ENCODE peak calls at places on chromosomes 3 and 15, in eight cellular contexts. R is HEK293T; Y is NCI-H748 treated with DMSO at 0.1 percent for 48 hours; P is astrocyte of the cerebellum; D is foreskin fibroblast; L is activated T-helper 1 cell treated with anti-CD3 and anti-CD28 coated beads, Interleukin-12 subunit alpha, Interleukin-12 subunit beta, Interleukin-2, Interleukin-4 antibody, amounts not matched to agents 30 ng/mL and 10 ng/mL and 1 ng/mL, durations not matched to agents 14 hours and 24 hours and 36 hours; K is psoas muscle; W is activated naive CD8-positive, alpha-beta T cell treated with anti-CD3 and anti-CD28 coated beads for 36 hours. E is an unnamed sample.

GRCh38 chr15:96792216-96792615 is 461.7 kb downstream of the NR2F2 start:
- DNase-seq in P (no peak), K (no peak), R (no peak), W (no peak), Y (no peak), D (no peak), L (no peak), E (no peak)

GRCh38 chr3:154022603-154023002 is 98.6 kb upstream of the ARHGEF26 start:
- DNase-seq in Y (no peak), D (no peak), L (no peak), R (no peak), W (no peak), K (no peak), P (no peak), E (no peak)

GRCh38 chr15:31263751-31264533 is 62.7 kb upstream of the KLF13 start:
- DNase-seq in W (peak; percentile 69), R (no peak), Y (peak; percentile 19), L (peak; percentile 62), P (no peak), D (no peak), K (peak; percentile 85), E (no peak)

GRCh38 chr3:14497321-14497720 is 42.8 kb downstream of the GRIP2 start:
- DNase-seq in K (peak; percentile 39), D (no peak), P (no peak), R (no peak), Y (no peak), W (no peak), L (no peak), E (no peak)

GRCh38 chr15:89346516-89346915 is 11.9 kb upstream of the POLG start:
- DNase-seq in R (no peak), L (no peak), D (no peak), P (no peak), Y (no peak), K (no peak), W (no peak), E (no peak)

GRCh38 chr3:46283851-46284450 is 41.7 kb downstream of the CCR3 start:
- DNase-seq in L (no peak), D (no peak), K (no peak), W (no peak), Y (no peak), P (no peak), R (no peak), E (no peak)

GRCh38 chr3:30512596-30512995 is 93.8 kb upstream of the TGFBR2 start:
- DNase-seq in R (no peak), P (no peak), K (no peak), W (no peak), L (no peak), D (no peak), Y (no peak), E (no peak)

GRCh38 chr3:40524222-40524570 is 564 bp upstream of the ZNF621 start:
- DNase-seq in P (no peak), K (no peak), W (no peak), L (no peak), Y (no peak), D (no peak), R (no peak), E (no peak)

GRCh38 chr15:101121511-101122090 is 130.2 kb downstream of the CHSY1 start:
- DNase-seq in Y (no peak), L (peak; percentile 24), K (peak; percentile 85), P (no peak), D (peak; percentile 54), W (peak; percentile 21), R (peak; percentile 49), E (no peak)

GRCh38 chr15:99925661-99926461 is 192.6 kb upstream of the LYSMD4 start:
- DNase-seq in W (peak; percentile 65), P (no peak), R (no peak), D (no peak), Y (no peak), L (peak; percentile 60), K (peak; percentile 82), E (no peak)

GRCh38 chr3:119664850-119665379 is 4.5 kb upstream of the POPDC2 start:
- DNase-seq in P (no peak), L (no peak), R (no peak), K (no peak), Y (no peak), D (no peak), W (no peak), E (no peak)

GRCh38 chr3:134003066-134003465 is 26.7 kb downstream of the SLCO2A1 start:
- DNase-seq in L (no peak), Y (no peak), W (no peak), D (no peak), R (no peak), K (no peak), P (no peak), E (no peak)

GRCh38 chr3:47628426-47628825 is 49.8 kb upstream of the CSPG5 start:
- DNase-seq in W (no peak), D (no peak), R (no peak), Y (no peak), K (no peak), L (no peak), P (no peak), E (no peak)

GRCh38 chr3:53100818-53101466 is 29.3 kb downstream of the RFT1 start:
- DNase-seq in D (no peak), L (peak; percentile 32), R (no peak), Y (no peak), W (no peak), P (no peak), K (no peak), E (no peak)

GRCh38 chr3:162263596-162263995 is 767.0 kb downstream of the OTOL1 start:
- DNase-seq in W (no peak), L (no peak), D (no peak), K (no peak), P (no peak), Y (no peak), R (no peak), E (no peak)

GRCh38 chr3:182400838-182401237 is 392.5 kb upstream of the ATP11B start:
- DNase-seq in L (no peak), K (no peak), R (no peak), D (no peak), P (no peak), W (no peak), Y (no peak), E (no peak)

GRCh38 chr15:31274496-31275330 is 51.9 kb upstream of the KLF13 start:
- DNase-seq in R (no peak), P (no peak), Y (no peak), K (peak; percentile 41), L (no peak), W (no peak), D (no peak), E (no peak)

GRCh38 chr3:65901236-65901635 is 137.5 kb downstream of the MAGI1 start:
- DNase-seq in D (no peak), K (no peak), R (no peak), Y (no peak), L (no peak), W (no peak), P (no peak), E (no peak)

GRCh38 chr3:54518011-54518675 is 395.8 kb downstream of the CACNA2D3 start:
- DNase-seq in D (no peak), W (no peak), R (no peak), K (no peak), L (no peak), P (no peak), Y (no peak), E (no peak)

GRCh38 chr15:45429974-45430792 is 51.8 kb upstream of the GATM start:
- DNase-seq in D (peak; percentile 25), R (peak; percentile 77), P (peak; percentile 3), Y (peak; percentile 20), L (peak; percentile 82), W (peak; percentile 84), K (peak; percentile 80), E (no peak)

GRCh38 chr15:22918056-22918455 is 62.1 kb downstream of the CYFIP1 start:
- DNase-seq in D (peak; percentile 62), P (no peak), K (no peak), R (no peak), L (no peak), Y (no peak), W (no peak), E (peak; percentile 11)

GRCh38 chr15:66570327-66570726 is 4.5 kb upstream of the LCTL start:
- DNase-seq in W (no peak), K (no peak), Y (no peak), R (no peak), P (no peak), D (no peak), L (no peak), E (no peak)